ENCODE peak calls at places on chromosomes 5 and 9, in six cellular contexts. Q is IMR-90, H is mesenchymal stem cell, P is mesendoderm, R is H9, W is H1. X is an unnamed sample.

GRCh38 chr9:115262477-115262876 is 144.5 kb upstream of the TNC start:
- DNase-seq in Q (peak), H (peak), P (peak), R (no peak), W (no peak), X (no peak)

GRCh38 chr9:114484854-114485443 is 20.3 kb downstream of the WHRN start:
- DNase-seq in Q (peak), H (peak), P (no peak), R (no peak), W (no peak), X (no peak)

GRCh38 chr9:124855944-124856773 is 2.9 kb downstream of the WDR38 start:
- DNase-seq in Q (no peak), H (no peak), P (peak), R (peak), W (peak), X (no peak)

GRCh38 chr5:157471709-157472108 is 11.7 kb downstream of the NIPAL4 start:
- DNase-seq in Q (peak), H (peak), P (peak), R (peak), W (no peak), X (no peak)

GRCh38 chr5:72622152-72622760 is 115.0 kb upstream of the ZNF366 start:
- DNase-seq in Q (no peak), H (no peak), P (no peak), R (no peak), W (no peak), X (no peak)

GRCh38 chr5:30956251-30956650 is 237.2 kb upstream of the CDH6 start:
- DNase-seq in Q (no peak), H (no peak), P (no peak), R (no peak), W (no peak), X (no peak)

GRCh38 chr9:93869863-93870262 is 85.3 kb downstream of the BARX1 start:
- DNase-seq in Q (no peak), H (no peak), P (no peak), R (peak), W (no peak), X (no peak)

GRCh38 chr5:168013546-168013945 is 277.9 kb upstream of the WWC1 start:
- DNase-seq in Q (no peak), H (no peak), P (no peak), R (no peak), W (no peak), X (no peak)

GRCh38 chr5:124604419-124604818 is 142.0 kb downstream of the ZNF608 start:
- DNase-seq in Q (no peak), H (no peak), P (no peak), R (no peak), W (no peak), X (no peak)

GRCh38 chr9:78021692-78022091 is 9.9 kb downstream of the GNAQ start:
- DNase-seq in Q (no peak), H (no peak), P (peak), R (no peak), W (no peak), X (no peak)

GRCh38 chr5:125899006-125899405 is 524.2 kb upstream of the GRAMD2B start:
- DNase-seq in Q (no peak), H (no peak), P (no peak), R (no peak), W (no peak), X (no peak)

GRCh38 chr9:90999425-91000397 is 198.1 kb downstream of the SYK start:
- DNase-seq in Q (peak), H (no peak), P (no peak), R (no peak), W (no peak), X (no peak)

GRCh38 chr9:121765021-121765950 is 113.9 kb downstream of the DAB2IP start:
- DNase-seq in Q (peak), H (peak), P (no peak), R (no peak), W (no peak), X (no peak)

GRCh38 chr5:68264024-68264956 is 48.7 kb downstream of the PIK3R1 start:
- DNase-seq in Q (peak), H (no peak), P (no peak), R (no peak), W (no peak), X (no peak)

GRCh38 chr5:174843263-174844250 is 119.2 kb downstream of the MSX2 start:
- DNase-seq in Q (no peak), H (no peak), P (peak), R (peak), W (no peak), X (no peak)

GRCh38 chr5:18305288-18305899 is 671.1 kb downstream of the TAF11L14 start:
- DNase-seq in Q (peak), H (peak), P (peak), R (peak), W (no peak), X (peak)

GRCh38 chr9:128640626-128641025 is 16.0 kb downstream of the DYNC2I2 start:
- DNase-seq in Q (no peak), H (no peak), P (no peak), R (no peak), W (no peak), X (no peak)

GRCh38 chr9:136726631-136727191 is 14.3 kb downstream of the DIPK1B start:
- DNase-seq in Q (peak), H (peak), P (peak), R (no peak), W (no peak), X (no peak)

GRCh38 chr9:4803670-4804530 is 11.2 kb downstream of the RCL1 start:
- DNase-seq in Q (no peak), H (no peak), P (no peak), R (no peak), W (no peak), X (no peak)

GRCh38 chr5:124659798-124660197 is 86.6 kb downstream of the ZNF608 start:
- DNase-seq in Q (no peak), H (no peak), P (no peak), R (no peak), W (no peak), X (no peak)

GRCh38 chr5:163564321-163564924 is 59.0 kb downstream of the MAT2B start:
- DNase-seq in Q (peak), H (peak), P (peak), R (peak), W (peak), X (peak)

GRCh38 chr9:97740848-97741821 is 44.0 kb upstream of the XPA start:
- DNase-seq in Q (peak), H (peak), P (peak), R (peak), W (peak), X (peak)

GRCh38 chr5:139705655-139706587 is 57.8 kb downstream of the CXXC5 start:
- DNase-seq in Q (no peak), H (no peak), P (no peak), R (no peak), W (no peak), X (no peak)

GRCh38 chr9:135478191-135478590 is 1.4 kb upstream of the PPP1R26 start:
- DNase-seq in Q (no peak), H (no peak), P (no peak), R (peak), W (no peak), X (no peak)

GRCh38 chr5:140977003-140977402 is 10.7 kb downstream of the PCDHAC2 start:
- DNase-seq in Q (no peak), H (peak), P (no peak), R (no peak), W (no peak), X (no peak)

GRCh38 chr5:17217421-17218352 is at the start of gene BASP1:
- DNase-seq in Q (peak), H (peak), P (peak), R (peak), W (peak), X (peak)

GRCh38 chr9:92489209-92489608 is 6.9 kb upstream of the ASPN start:
- DNase-seq in Q (peak), H (peak), P (no peak), R (no peak), W (no peak), X (no peak)

GRCh38 chr5:103371046-103371603 is 112.6 kb downstream of the MACIR start:
- DNase-seq in Q (peak), H (peak), P (no peak), R (no peak), W (no peak), X (no peak)

DNA sequence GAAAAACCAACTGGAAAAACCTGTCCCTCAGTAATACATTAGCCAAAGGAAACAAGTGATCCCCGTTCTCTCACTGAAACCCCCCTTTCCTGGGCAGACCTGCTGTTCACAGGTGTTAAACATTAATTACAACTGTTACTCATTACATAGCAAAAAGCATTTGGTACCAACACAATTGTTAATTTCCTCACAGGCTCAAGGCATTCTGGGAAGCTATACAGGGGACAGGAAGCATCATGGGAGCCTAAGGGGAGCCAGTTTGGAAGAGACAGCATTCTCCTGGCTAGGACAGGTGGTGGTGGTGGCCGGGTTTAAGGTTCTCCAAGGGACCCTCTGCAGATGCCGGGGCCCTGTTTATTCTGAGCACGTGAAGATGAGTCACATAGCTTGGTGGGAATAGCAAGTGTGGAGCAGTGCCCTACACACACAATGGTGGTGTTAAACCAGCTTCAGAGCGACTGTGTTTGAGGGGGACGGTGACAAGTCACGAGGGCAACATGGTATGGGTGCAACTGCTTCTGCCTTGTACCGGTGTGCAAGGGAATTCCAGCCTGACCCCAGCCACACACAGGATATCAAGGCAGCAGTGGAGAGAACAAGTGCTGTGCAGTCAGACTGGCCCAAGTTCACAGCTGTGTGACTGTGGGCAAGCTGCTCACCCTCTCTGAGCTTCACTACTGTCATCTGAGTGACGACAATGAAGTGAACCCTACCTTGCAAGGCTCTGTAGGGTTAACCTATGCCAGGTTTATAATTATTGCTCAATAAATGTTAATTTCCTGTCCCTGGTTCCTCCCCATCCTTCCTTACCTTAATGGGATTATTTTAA is 62.7 kb upstream of the SLC25A51 start:
- DNase-seq in Q (peak), H (peak), P (no peak), R (no peak), W (no peak), X (no peak)
- H3K27ac ChIP-seq in Q (peak), H (peak), P (no peak), R (no peak), W (no peak), X (no peak)

DNA sequence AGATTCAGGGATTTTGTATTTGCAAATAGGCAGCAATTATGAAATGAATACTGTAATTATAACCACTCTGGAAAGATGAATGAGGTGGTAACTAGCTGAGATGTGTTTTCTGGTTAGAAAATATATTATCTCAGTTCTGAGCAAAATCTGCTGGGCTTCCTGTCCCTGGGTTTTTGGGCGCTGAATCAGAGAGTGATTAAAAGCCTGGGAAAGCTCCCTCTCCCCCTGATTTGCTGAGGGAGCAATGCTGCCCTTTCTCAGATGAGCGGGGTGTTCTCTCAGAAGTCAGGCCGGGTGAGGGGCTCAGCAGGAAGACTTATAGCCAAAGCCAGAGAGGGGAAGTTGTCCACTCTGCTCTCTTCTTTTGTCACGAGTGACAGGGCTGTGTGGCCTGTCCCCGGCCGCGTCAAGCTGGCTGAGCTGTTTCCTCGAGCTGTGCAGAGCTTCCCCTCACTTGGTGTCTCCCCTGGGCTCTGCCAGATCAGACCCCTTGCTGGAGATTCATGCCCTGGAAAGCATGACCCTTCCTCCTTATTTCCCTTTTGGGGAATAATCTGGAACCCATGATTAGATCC is 39.8 kb upstream of the PITX1 start:
- DNase-seq in Q (peak), H (peak), P (no peak), R (no peak), W (no peak), X (no peak)
- H2BK15ac ChIP-seq in Q (no peak), H (no peak), P (no peak), R (no peak), W (no peak), X (no peak)

DNA sequence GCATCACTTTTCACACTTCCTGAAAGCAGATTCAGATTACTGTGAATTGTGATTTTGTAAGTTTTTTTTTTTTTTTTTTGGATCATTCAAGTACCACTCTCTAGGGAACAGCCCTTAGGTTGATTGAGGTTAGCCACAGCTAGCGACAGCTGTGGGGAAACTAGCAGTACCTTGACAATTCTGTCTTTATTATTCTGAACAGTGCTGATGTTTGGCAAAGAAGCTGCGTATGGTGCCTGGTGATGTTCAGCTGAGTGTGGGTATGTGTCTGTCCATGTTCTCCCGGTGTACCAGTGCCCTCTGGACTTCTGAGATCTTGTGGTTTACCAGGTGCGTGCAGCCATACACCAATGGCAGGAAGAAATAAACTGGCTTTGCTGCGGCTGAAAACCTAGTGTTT is 117.3 kb upstream of the PLPPR1 start:
- DNase-seq in Q (no peak), H (no peak), P (no peak), R (no peak), W (no peak), X (no peak)
- H3K9ac ChIP-seq in Q (no peak), H (no peak), P (no peak), R (no peak), W (no peak), X (no peak)

DNA sequence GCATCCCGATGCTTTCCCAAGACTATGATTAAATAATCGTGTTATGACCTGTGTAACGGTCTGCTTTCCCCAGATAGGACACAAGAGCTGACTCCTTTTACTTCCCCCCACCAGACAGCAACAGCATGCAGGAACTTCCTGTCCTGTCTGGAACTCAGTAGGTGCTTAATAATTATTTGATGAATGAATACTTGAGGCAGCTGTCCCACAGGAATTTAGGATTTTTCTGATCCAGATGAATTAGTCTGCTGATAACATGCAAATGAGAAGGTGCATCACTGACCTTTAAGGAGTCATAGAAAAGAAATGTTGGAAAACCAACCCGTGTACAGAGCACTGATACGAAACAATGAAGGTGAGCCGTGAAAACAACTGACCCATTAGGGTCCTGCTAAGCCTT is 12.2 kb downstream of the RNF130 start:
- DNase-seq in Q (no peak), H (no peak), P (peak), R (no peak), W (no peak), X (no peak)
- H3K27ac ChIP-seq in Q (no peak), H (no peak), P (peak), R (no peak), W (no peak), X (no peak)

GRCh38 chr9:130380920-130381469 is 63.8 kb upstream of the ASS1 start:
- DNase-seq in Q (no peak), H (no peak), P (no peak), R (no peak), W (no peak), X (no peak)
- H2BK15ac ChIP-seq in Q (no peak), H (no peak), P (no peak), R (no peak), W (no peak), X (no peak)

X was measured in neuronal stem cell.